ENCODE peak calls at places on chromosome 14, in four cellular contexts. D, I, T and U are unnamed samples.

GRCh38 chr14:69152181-69152943 is 557 bp downstream of the DCAF5 start:
- DNase-seq in D (peak; percentile 55), I (peak; percentile 43), T (peak; percentile 78), U (no peak)

GRCh38 chr14:97432586-97432985 is 635.4 kb downstream of the VRK1 start:
- DNase-seq in D (no peak), I (no peak), T (no peak), U (no peak)

GRCh38 chr14:57657487-57657886 is 163.8 kb upstream of the CCDC198 start:
- DNase-seq in D (peak; percentile 1), I (no peak), T (no peak), U (no peak)

GRCh38 chr14:22122227-22123187 is 448.9 kb upstream of the OR4E1 start:
- DNase-seq in D (no peak), I (no peak), T (peak; percentile 24), U (no peak)

GRCh38 chr14:36279306-36280244 is 40.9 kb downstream of the MBIP start:
- DNase-seq in D (no peak), I (no peak), T (no peak), U (no peak)

GRCh38 chr14:68891851-68892660 is 87.0 kb downstream of the ACTN1 start:
- DNase-seq in D (peak; percentile 60), I (no peak), T (no peak), U (no peak)

GRCh38 chr14:96194657-96195431 is 9.8 kb upstream of the BDKRB2 start:
- DNase-seq in D (no peak), I (no peak), T (no peak), U (no peak)

GRCh38 chr14:71248204-71248603 is 340.9 kb downstream of the PCNX1 start:
- DNase-seq in D (peak; percentile 30), I (peak; percentile 22), T (no peak), U (no peak)

GRCh38 chr14:59691266-59691665 is 114.7 kb upstream of the CCDC175 start:
- DNase-seq in D (no peak), I (no peak), T (no peak), U (no peak)

GRCh38 chr14:58362798-58363412 is 32.8 kb upstream of the TOMM20L start:
- DNase-seq in D (peak; percentile 21), I (peak; percentile 4), T (no peak), U (no peak)

GRCh38 chr14:102565959-102566358 is 26.5 kb upstream of the RCOR1 start:
- DNase-seq in D (no peak), I (no peak), T (no peak), U (no peak)

GRCh38 chr14:53217283-53217994 is 64.3 kb upstream of the DDHD1 start:
- DNase-seq in D (peak; percentile 77), I (peak; percentile 40), T (peak; percentile 73), U (no peak)

GRCh38 chr14:80959448-80960006 is 4.1 kb downstream of the TSHR start:
- DNase-seq in D (peak; percentile 13), I (no peak), T (peak; percentile 53), U (no peak)

GRCh38 chr14:68312884-68313725 is 479.8 kb downstream of the ZFP36L1 start:
- DNase-seq in D (no peak), I (no peak), T (no peak), U (no peak)

GRCh38 chr14:65446159-65446558 is 33.6 kb downstream of the FUT8 start:
- DNase-seq in D (no peak), I (peak; percentile 73), T (no peak), U (no peak)

GRCh38 chr14:104816678-104816945 is 15.7 kb downstream of the ZBTB42 start:
- DNase-seq in D (no peak), I (no peak), T (no peak), U (no peak)

GRCh38 chr14:65095633-65096205 is 6.6 kb downstream of the MAX start:
- DNase-seq in D (peak; percentile 23), I (peak; percentile 85), T (no peak), U (no peak)

GRCh38 chr14:56121786-56122185 is 3.6 kb downstream of the PELI2 start:
- DNase-seq in D (no peak), I (peak; percentile 84), T (no peak), U (no peak)

GRCh38 chr14:61280526-61281185 is 482 bp downstream of the TMEM30B start:
- DNase-seq in D (peak; percentile 18), I (peak; percentile 60), T (peak; percentile 73), U (no peak)

GRCh38 chr14:32382704-32383103 is 53.6 kb downstream of the AKAP6 start:
- DNase-seq in D (no peak), I (no peak), T (no peak), U (no peak)

GRCh38 chr14:90681889-90682429 is 134.3 kb downstream of the TTC7B start:
- DNase-seq in D (no peak), I (no peak), T (no peak), U (no peak)

GRCh38 chr14:92903359-92903758 is 19.6 kb upstream of the CHGA start:
- DNase-seq in D (no peak), I (no peak), T (no peak), U (no peak)

GRCh38 chr14:82055511-82055910 is 521.9 kb upstream of the SEL1L start:
- DNase-seq in D (no peak), I (no peak), T (no peak), U (no peak)

GRCh38 chr14:94932589-94932988 is 162.7 kb upstream of the GSC start:
- DNase-seq in D (no peak), I (no peak), T (no peak), U (no peak)

GRCh38 chr14:100827751-100828447 is 2.0 kb downstream of the MEG3 start:
- DNase-seq in D (no peak), I (peak; percentile 88), T (no peak), U (no peak)

GRCh38 chr14:74507796-74508195 is 14.2 kb downstream of the ISCA2 start:
- DNase-seq in D (no peak), I (no peak), T (no peak), U (no peak)

GRCh38 chr14:46672128-46672527 is 20.5 kb upstream of the RPL10L start:
- DNase-seq in D (no peak), I (no peak), T (no peak), U (no peak)